ENCODE peak calls at places on chromosomes 5 and 9, in eight cellular contexts. D, C, T, V, O, X, S and P are unnamed samples.

GRCh38 chr5:171387970-171388815 is 544 bp downstream of the NPM1 start:
- DNase-seq in S (peak), X (peak), T (peak), C (peak), O (peak), V (peak), D (peak), P (peak)

GRCh38 chr9:35293381-35293780 is 131.6 kb downstream of the UNC13B start:
- DNase-seq in C (no peak), S (no peak), V (no peak), T (no peak), D (no peak), X (no peak), O (no peak), P (no peak)

GRCh38 chr9:101716629-101717028 is 21.8 kb downstream of the GRIN3A start:
- DNase-seq in T (no peak), S (peak), V (no peak), O (no peak), C (no peak), X (no peak), D (no peak), P (no peak)

GRCh38 chr9:131656356-131657030 is 83.4 kb downstream of the RAPGEF1 start:
- DNase-seq in T (no peak), D (peak), X (peak), V (no peak), O (peak), S (no peak), C (peak), P (no peak)

GRCh38 chr5:969421-969839 is 39.2 kb upstream of the NKD2 start:
- DNase-seq in T (no peak), X (no peak), D (no peak), S (peak), O (no peak), C (no peak), V (peak), P (peak)

GRCh38 chr9:78010419-78010818 is 21.2 kb downstream of the GNAQ start:
- DNase-seq in S (no peak), X (no peak), D (no peak), T (no peak), O (no peak), C (no peak), V (no peak), P (no peak)

GRCh38 chr5:169272731-169273401 is 28.1 kb downstream of the SLIT3 start:
- DNase-seq in V (no peak), S (no peak), T (no peak), C (no peak), O (no peak), X (no peak), D (no peak), P (no peak)

GRCh38 chr9:100411472-100412270 is 15.3 kb upstream of the MSANTD3 start:
- DNase-seq in T (peak), V (peak), D (peak), X (peak), S (peak), O (peak), C (peak), P (peak)

GRCh38 chr5:5558102-5558501 is 135.6 kb downstream of the ICE1 start:
- DNase-seq in T (no peak), V (no peak), D (no peak), C (no peak), O (no peak), S (no peak), X (no peak), P (no peak)

GRCh38 chr5:170737591-170737990 is 45.9 kb upstream of the GABRP start:
- DNase-seq in X (no peak), S (no peak), D (no peak), V (no peak), C (no peak), T (no peak), O (no peak), P (no peak)

GRCh38 chr5:135213466-135214239 is 179.6 kb upstream of the PITX1 start:
- DNase-seq in X (no peak), C (no peak), O (no peak), D (no peak), V (no peak), T (no peak), S (no peak), P (no peak)